ENCODE peak calls at places on chromosomes 5 and 9, in ten cellular contexts. Q is mesenchymal stem cell; Z is naive thymus-derived CD8-positive, alpha-beta T cell; M is glomerular endothelial cell; U is endothelial cell; Y is T-cell; V is Daoy; A is sigmoid colon; P is foreskin fibroblast; L is epithelial cell of esophagus. E is an unnamed sample.

GRCh38 chr9:101369286-101369685 is 15.5 kb downstream of the BAAT start:
- DNase-seq in Y (no peak), Z (no peak), A (no peak), Q (no peak), U (no peak), V (peak; percentile 66), P (no peak), M (no peak), L (peak; percentile 23), E (no peak)

GRCh38 chr9:128276574-128277270 is 646 bp downstream of the SWI5 start:
- DNase-seq in A (peak; percentile 80), U (peak; percentile 31), L (peak; percentile 22), P (no peak), M (no peak), Q (peak; percentile 68), Y (no peak), V (peak; percentile 63), Z (no peak), E (peak; percentile 63)

GRCh38 chr9:108521063-108521462 is 334.7 kb downstream of the ACTL7B start:
- DNase-seq in P (peak; percentile 47), Y (no peak), Z (no peak), U (no peak), V (peak; percentile 65), A (no peak), M (no peak), L (peak; percentile 62), Q (peak; percentile 54), E (no peak)

GRCh38 chr9:33924978-33925797 is 108.2 kb downstream of the UBE2R2 start:
- DNase-seq in Z (no peak), U (peak; percentile 60), A (no peak), V (peak; percentile 62), M (peak; percentile 22), Q (peak; percentile 59), Y (peak; percentile 2), P (peak; percentile 40), L (peak; percentile 46), E (peak; percentile 76)

GRCh38 chr9:77848428-77848827 is 183.2 kb downstream of the GNAQ start:
- DNase-seq in P (no peak), A (no peak), Y (no peak), L (no peak), Z (no peak), V (no peak), Q (no peak), M (no peak), U (no peak), E (no peak)

GRCh38 chr5:53019320-53019719 is 30.2 kb downstream of the ITGA2 start:
- DNase-seq in Y (no peak), M (no peak), P (peak; percentile 86), Z (no peak), U (no peak), A (no peak), L (peak; percentile 79), Q (peak; percentile 90), V (peak; percentile 92), E (no peak)

GRCh38 chr9:114373960-114374730 is 13.6 kb downstream of the AKNA start:
- DNase-seq in Z (no peak), U (no peak), A (peak; percentile 50), V (no peak), P (no peak), Y (no peak), Q (no peak), L (no peak), M (no peak), E (no peak)

GRCh38 chr9:4262735-4263141 is 37.1 kb downstream of the GLIS3 start:
- DNase-seq in Z (no peak), V (peak; percentile 92), A (no peak), L (peak; percentile 81), P (peak; percentile 67), U (no peak), Q (peak; percentile 69), Y (no peak), M (peak; percentile 41), E (no peak)

GRCh38 chr9:68533678-68534077 is 7.0 kb downstream of the TMEM252 start:
- DNase-seq in L (no peak), Q (peak; percentile 64), A (no peak), Z (no peak), U (no peak), V (no peak), M (no peak), Y (no peak), P (no peak), E (no peak)

GRCh38 chr5:159552751-159553150 is 222.5 kb upstream of the IL12B start:
- DNase-seq in L (peak; percentile 56), V (peak; percentile 55), P (peak; percentile 64), Q (peak; percentile 30), U (no peak), Z (no peak), A (no peak), M (no peak), Y (no peak), E (no peak)

GRCh38 chr9:87606921-87607521 is 109.4 kb downstream of the DAPK1 start:
- DNase-seq in A (no peak), P (peak; percentile 67), Q (peak; percentile 69), L (no peak), Y (no peak), U (no peak), Z (no peak), V (peak; percentile 79), M (peak; percentile 60), E (no peak)

GRCh38 chr5:17796757-17797398 is 162.6 kb downstream of the TAF11L14 start:
- DNase-seq in P (no peak), Z (no peak), V (no peak), Q (no peak), L (peak; percentile 60), U (no peak), A (no peak), M (peak; percentile 29), Y (no peak), E (no peak)

GRCh38 chr9:89234636-89235035 is 56.0 kb upstream of the SHC3 start:
- DNase-seq in Z (no peak), Q (no peak), L (peak; percentile 4), M (no peak), U (peak; percentile 41), V (peak; percentile 71), Y (no peak), A (no peak), P (no peak), E (peak; percentile 63)

GRCh38 chr5:118310412-118310811 is 677.9 kb downstream of the DTWD2 start:
- DNase-seq in Y (no peak), L (no peak), A (no peak), U (no peak), Z (no peak), P (no peak), Q (no peak), M (no peak), V (no peak), E (no peak)

GRCh38 chr5:74685979-74686631 is 1.1 kb downstream of the HEXB start:
- DNase-seq in L (no peak), U (no peak), Z (no peak), Y (no peak), M (no peak), P (no peak), Q (peak; percentile 22), A (no peak), V (peak; percentile 31), E (no peak)

GRCh38 chr5:133779828-133780475 is 167.6 kb upstream of the FSTL4 start:
- DNase-seq in Z (no peak), L (no peak), V (no peak), Q (no peak), M (no peak), Y (no peak), P (no peak), U (no peak), A (no peak), E (peak; percentile 40)

GRCh38 chr5:165137701-165138100 is 1632.3 kb downstream of the MAT2B start:
- DNase-seq in Z (no peak), P (no peak), M (no peak), Y (no peak), V (no peak), A (no peak), U (no peak), L (no peak), Q (no peak), E (no peak)

GRCh38 chr5:95892784-95893354 is 68.8 kb downstream of the ELL2 start:
- DNase-seq in V (no peak), U (peak; percentile 43), A (no peak), M (no peak), Y (no peak), Q (peak; percentile 57), P (no peak), L (no peak), Z (no peak), E (peak; percentile 40)

GRCh38 chr5:50881407-50881806 is 215.0 kb downstream of the PARP8 start:
- DNase-seq in A (no peak), Y (no peak), Z (no peak), M (no peak), U (no peak), L (no peak), V (no peak), Q (no peak), P (no peak), E (no peak)

GRCh38 chr5:61635271-61635670 is 303.2 kb downstream of the ZSWIM6 start:
- DNase-seq in M (no peak), V (no peak), U (no peak), P (no peak), Q (no peak), A (no peak), Y (no peak), L (no peak), Z (no peak), E (no peak)

GRCh38 chr9:125397736-125398135 is 136.1 kb downstream of the GAPVD1 start:
- DNase-seq in M (no peak), Y (no peak), P (no peak), U (no peak), V (no peak), Q (no peak), Z (no peak), L (no peak), A (no peak), E (peak; percentile 27)

GRCh38 chr9:133844876-133845658 is 106.9 kb upstream of the SARDH start:
- DNase-seq in U (no peak), M (peak; percentile 16), Y (no peak), A (peak; percentile 87), P (peak; percentile 19), L (no peak), V (peak; percentile 70), Q (peak; percentile 78), Z (no peak), E (no peak)

GRCh38 chr5:33303696-33304095 is 137.1 kb upstream of the TARS1 start:
- DNase-seq in P (no peak), L (no peak), M (no peak), U (no peak), Y (no peak), A (no peak), V (no peak), Z (no peak), Q (no peak), E (no peak)

GRCh38 chr5:151081426-151082273 is 816 bp upstream of the TNIP1 start:
- DNase-seq in A (no peak), Y (no peak), Z (no peak), M (no peak), Q (peak; percentile 80), U (no peak), V (no peak), P (no peak), L (peak; percentile 25), E (no peak)

GRCh38 chr5:93574041-93574938 is 6.7 kb downstream of the NR2F1-AS1 start:
- DNase-seq in Z (no peak), V (no peak), A (no peak), Q (no peak), U (no peak), P (no peak), L (no peak), Y (no peak), M (no peak), E (no peak)

GRCh38 chr5:169581580-169582227 is 1.9 kb upstream of the SPDL1 start:
- DNase-seq in L (peak; percentile 68), P (peak; percentile 58), U (peak; percentile 62), M (peak; percentile 52), V (peak; percentile 60), A (peak; percentile 70), Z (no peak), Y (peak; percentile 37), Q (peak; percentile 76), E (peak; percentile 50)

GRCh38 chr9:112348257-112348992 is 15.0 kb upstream of the PTBP3 start:
- DNase-seq in U (peak; percentile 27), P (peak; percentile 54), Q (no peak), Z (peak; percentile 49), V (peak; percentile 89), Y (peak; percentile 56), L (peak; percentile 59), M (no peak), A (peak; percentile 88), E (peak; percentile 64)

GRCh38 chr5:56601641-56602071 is 213.7 kb upstream of the MAP3K1 start:
- DNase-seq in Q (peak; percentile 28), P (no peak), U (no peak), Y (no peak), V (no peak), M (no peak), L (no peak), A (no peak), Z (no peak), E (no peak)